ENCODE peak calls at places on chromosomes 1 and 21, in four cellular contexts. One of them, this sample, is unnamed.

GRCh38 chr1:184986250-184986649 is 11.9 kb upstream of the NIBAN1 start:
- DNase-seq in neural progenitor cell: no peak
- DNase-seq in K562: peak; percentile 38
- DNase-seq in PC-3: peak; percentile 57
- DNase-seq in this sample: peak; percentile 17

GRCh38 chr1:245698860-245699259 is 544.1 kb downstream of the KIF26B start:
- DNase-seq in neural progenitor cell: no peak
- DNase-seq in K562: no peak
- DNase-seq in PC-3: no peak
- DNase-seq in this sample: no peak

GRCh38 chr1:225448146-225448805 is 20.4 kb upstream of the LBR start:
- DNase-seq in neural progenitor cell: no peak
- DNase-seq in K562: no peak
- DNase-seq in PC-3: no peak
- DNase-seq in this sample: no peak

GRCh38 chr1:87104945-87105344 is 190.5 kb downstream of the HS2ST1 start:
- DNase-seq in neural progenitor cell: no peak
- DNase-seq in K562: no peak
- DNase-seq in PC-3: peak; percentile 74
- DNase-seq in this sample: no peak

GRCh38 chr1:109786531-109787021 is 22.9 kb upstream of the EPS8L3 start:
- DNase-seq in neural progenitor cell: no peak
- DNase-seq in K562: no peak
- DNase-seq in PC-3: peak; percentile 70
- DNase-seq in this sample: no peak

GRCh38 chr1:113320972-113321680 is 69.2 kb upstream of the MAGI3 start:
- DNase-seq in neural progenitor cell: no peak
- DNase-seq in K562: no peak
- DNase-seq in PC-3: peak; percentile 11
- DNase-seq in this sample: no peak

GRCh38 chr1:54460346-54460745 is 54.2 kb upstream of the SSBP3 start:
- DNase-seq in neural progenitor cell: no peak
- DNase-seq in K562: no peak
- DNase-seq in PC-3: no peak
- DNase-seq in this sample: no peak

GRCh38 chr1:163161841-163162240 is 40.9 kb downstream of the RGS5 start:
- DNase-seq in neural progenitor cell: no peak
- DNase-seq in K562: no peak
- DNase-seq in PC-3: no peak
- DNase-seq in this sample: no peak

GRCh38 chr1:159884296-159884695 is 15.7 kb downstream of the CFAP45 start:
- DNase-seq in neural progenitor cell: no peak
- DNase-seq in K562: no peak
- DNase-seq in PC-3: no peak
- DNase-seq in this sample: no peak

GRCh38 chr1:193676996-193677569 is 490.7 kb upstream of the B3GALT2 start:
- DNase-seq in neural progenitor cell: no peak
- DNase-seq in K562: no peak
- DNase-seq in PC-3: peak; percentile 21
- DNase-seq in this sample: no peak

GRCh38 chr1:25530348-25531081 is 12.9 kb upstream of the LDLRAP1 start:
- DNase-seq in neural progenitor cell: no peak
- DNase-seq in K562: no peak
- DNase-seq in PC-3: no peak
- DNase-seq in this sample: no peak

GRCh38 chr1:202571719-202572339 is 138.4 kb downstream of the SYT2 start:
- DNase-seq in neural progenitor cell: peak; percentile 66
- DNase-seq in K562: peak; percentile 72
- DNase-seq in PC-3: peak; percentile 46
- DNase-seq in this sample: no peak

GRCh38 chr1:20723537-20724363 is 5.9 kb upstream of the KIF17 start:
- DNase-seq in neural progenitor cell: no peak
- DNase-seq in K562: no peak
- DNase-seq in PC-3: no peak
- DNase-seq in this sample: no peak

GRCh38 chr1:84975035-84975434 is 21.9 kb downstream of the MCOLN2 start:
- DNase-seq in neural progenitor cell: no peak
- DNase-seq in K562: no peak
- DNase-seq in PC-3: no peak
- DNase-seq in this sample: no peak

GRCh38 chr1:54575161-54575560 is 27.1 kb downstream of the ACOT11 start:
- DNase-seq in neural progenitor cell: no peak
- DNase-seq in K562: peak; percentile 41
- DNase-seq in PC-3: no peak
- DNase-seq in this sample: no peak

GRCh38 chr1:167090289-167090942 is at the start of gene GPA33:
- DNase-seq in neural progenitor cell: no peak
- DNase-seq in K562: no peak
- DNase-seq in PC-3: no peak
- DNase-seq in this sample: no peak

GRCh38 chr1:208170252-208170651 is 73.9 kb downstream of the PLXNA2 start:
- DNase-seq in neural progenitor cell: no peak
- DNase-seq in K562: no peak
- DNase-seq in PC-3: no peak
- DNase-seq in this sample: no peak

DNA sequence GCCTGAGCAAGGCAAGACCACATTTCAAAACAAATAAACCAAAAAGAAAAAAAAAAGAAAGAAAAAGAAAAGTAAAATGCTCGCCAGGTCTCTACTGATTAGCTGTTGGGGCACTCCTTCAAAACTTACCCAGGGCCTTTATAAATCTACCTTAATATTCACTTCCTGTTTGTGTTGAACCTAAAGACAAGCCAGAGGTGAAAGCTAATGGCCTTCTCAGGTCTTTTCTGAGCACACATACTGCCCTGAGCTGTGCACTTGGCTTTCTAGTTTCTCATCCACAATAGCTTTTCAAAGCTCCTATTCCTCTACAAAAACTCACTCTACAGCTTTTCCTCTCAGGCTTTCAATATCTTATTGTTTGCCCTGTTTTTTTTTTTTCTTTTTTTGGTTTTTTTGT is 50.5 kb downstream of the RNF115 start:
- DNase-seq in neural progenitor cell: no peak
- DNase-seq in K562: no peak
- DNase-seq in PC-3: no peak
- DNase-seq in this sample: no peak
- H3K79me2 ChIP-seq in neural progenitor cell: no peaks in the 10 kb centered on the region
- H3K79me2 ChIP-seq in K562: no peaks in the 10 kb centered on the region
- H3K79me2 ChIP-seq in PC-3: no peaks in the 10 kb centered on the region
- H3K79me2 ChIP-seq in this sample: no peaks in the 10 kb centered on the region

GRCh38 chr1:2030076-2030870 is 11.1 kb downstream of the GABRD start:
- DNase-seq in neural progenitor cell: no peak
- DNase-seq in K562: no peak
- DNase-seq in PC-3: no peak
- DNase-seq in this sample: no peak
- TF ChIP-seq EZH2 in neural progenitor cell: no peak
- TF ChIP-seq EZH2 in K562: no peak
- TF ChIP-seq EZH2 in PC-3: no peak
- TF ChIP-seq EZH2 in this sample: no peak

DNA sequence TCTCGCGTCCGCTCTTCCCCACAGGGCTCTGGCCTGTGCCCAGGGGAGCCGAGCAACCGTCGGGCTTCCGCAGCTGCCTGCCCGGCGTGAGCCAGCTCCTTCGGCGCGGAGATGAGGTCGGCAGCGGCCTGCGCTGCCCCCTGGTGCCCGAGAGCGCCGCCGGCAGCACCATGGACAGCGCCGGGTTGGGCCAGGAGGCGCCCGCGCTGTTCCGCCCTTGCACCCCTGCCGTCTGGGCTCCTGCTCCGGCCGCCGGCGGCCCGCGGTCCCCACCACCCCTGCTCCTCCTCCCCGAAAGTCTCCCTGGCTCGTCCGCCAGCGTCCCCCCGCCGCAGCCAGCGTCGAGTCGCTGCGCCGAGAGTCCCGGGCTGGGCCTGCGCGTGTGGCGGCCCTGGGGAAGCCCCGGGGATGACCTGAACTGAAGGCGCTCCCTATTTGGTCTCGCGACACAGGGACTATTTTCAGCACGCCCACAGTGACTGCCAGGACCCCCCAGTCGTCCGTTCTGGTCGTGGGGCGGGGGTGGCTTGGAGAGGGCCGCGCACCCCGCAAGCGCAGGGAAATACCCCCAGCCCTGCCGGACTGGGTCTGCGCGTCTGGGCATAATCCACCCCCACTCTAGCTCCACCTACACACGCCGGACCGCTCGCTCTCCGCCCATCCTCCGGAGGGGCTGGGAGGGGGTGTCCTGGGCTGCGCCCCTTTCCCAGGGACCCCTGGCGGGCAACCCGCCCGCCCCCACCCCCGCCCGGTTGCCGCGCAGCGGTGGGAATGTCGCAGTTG is 1.3 kb downstream of the HES3 start:
- DNase-seq in neural progenitor cell: peak; percentile 96
- DNase-seq in K562: peak; percentile 90
- DNase-seq in PC-3: peak; percentile 96
- DNase-seq in this sample: peak; percentile 77
- H3K4me3 ChIP-seq in neural progenitor cell: peak overlapping the region; percentile 72
- H3K4me3 ChIP-seq in K562: peak overlapping the region; percentile 34
- H3K4me3 ChIP-seq in PC-3: peak overlapping the region; percentile 68
- H3K4me3 ChIP-seq in this sample: peak overlapping the region; percentile 30

GRCh38 chr1:232131715-232132391 is 498.1 kb downstream of the SIPA1L2 start:
- DNase-seq in neural progenitor cell: no peak
- DNase-seq in K562: no peak
- DNase-seq in PC-3: no peak
- DNase-seq in this sample: no peak
- H3K79me2 ChIP-seq in neural progenitor cell: no peaks in the 10 kb centered on the region
- H3K79me2 ChIP-seq in K562: no peaks in the 10 kb centered on the region
- H3K79me2 ChIP-seq in PC-3: no peaks in the 10 kb centered on the region
- H3K79me2 ChIP-seq in this sample: no peaks in the 10 kb centered on the region

GRCh38 chr21:44921928-44922327 is 1.2 kb upstream of the ITGB2 start:
- DNase-seq in neural progenitor cell: no peak
- DNase-seq in K562: no peak
- DNase-seq in PC-3: no peak
- DNase-seq in this sample: no peak
- TF ChIP-seq EZH2 in neural progenitor cell: no peak
- TF ChIP-seq EZH2 in K562: no peak
- TF ChIP-seq EZH2 in PC-3: no peak
- TF ChIP-seq EZH2 in this sample: no peak

This sample was measured in mammary epithelial cell.